ENCODE peak calls at places on chromosomes 1 and 21, in six cellular contexts. S is CD4-positive, alpha-beta T cell; B is A549; V is tibial artery; L is uterus; W is PC-9. O is an unnamed sample.

GRCh38 chr1:37292789-37293188 is 181.6 kb upstream of the ZC3H12A start:
- DNase-seq in W (no peak), B (no peak), S (no peak), L (no peak), V (no peak), O (no peak)

GRCh38 chr1:193545171-193545570 is 358.8 kb upstream of the B3GALT2 start:
- DNase-seq in S (no peak), W (no peak), V (no peak), B (no peak), L (no peak), O (no peak)

GRCh38 chr1:206583461-206584264 is 28.6 kb downstream of the EIF2D start:
- DNase-seq in B (peak), W (peak), V (peak), L (peak), S (peak), O (peak)

GRCh38 chr21:43020771-43021170 is 46.4 kb downstream of the PKNOX1 start:
- DNase-seq in V (no peak), S (no peak), L (no peak), B (no peak), W (no peak), O (no peak)

GRCh38 chr1:26111530-26112406 is at the start of gene PDIK1L:
- DNase-seq in W (peak), S (peak), B (peak), L (peak), V (peak), O (peak)

GRCh38 chr1:226990133-226990716 is 50.1 kb downstream of the COQ8A start:
- DNase-seq in S (no peak), B (no peak), V (no peak), W (no peak), L (no peak), O (no peak)

GRCh38 chr21:33419538-33420123 is 16.4 kb downstream of the IFNGR2 start:
- DNase-seq in L (no peak), W (peak), B (peak), V (peak), S (no peak), O (peak)

GRCh38 chr1:227771771-227772170 is 36.5 kb downstream of the SNAP47 start:
- DNase-seq in V (no peak), B (no peak), S (no peak), L (no peak), W (no peak), O (no peak)

GRCh38 chr1:12477936-12478611 is 139.9 kb downstream of the DHRS3 start:
- DNase-seq in V (peak), S (no peak), L (peak), W (peak), B (peak), O (peak)

GRCh38 chr1:55958498-55958897 is 620.9 kb downstream of the PLPP3 start:
- DNase-seq in B (no peak), L (no peak), W (no peak), S (no peak), V (no peak), O (no peak)

DNA sequence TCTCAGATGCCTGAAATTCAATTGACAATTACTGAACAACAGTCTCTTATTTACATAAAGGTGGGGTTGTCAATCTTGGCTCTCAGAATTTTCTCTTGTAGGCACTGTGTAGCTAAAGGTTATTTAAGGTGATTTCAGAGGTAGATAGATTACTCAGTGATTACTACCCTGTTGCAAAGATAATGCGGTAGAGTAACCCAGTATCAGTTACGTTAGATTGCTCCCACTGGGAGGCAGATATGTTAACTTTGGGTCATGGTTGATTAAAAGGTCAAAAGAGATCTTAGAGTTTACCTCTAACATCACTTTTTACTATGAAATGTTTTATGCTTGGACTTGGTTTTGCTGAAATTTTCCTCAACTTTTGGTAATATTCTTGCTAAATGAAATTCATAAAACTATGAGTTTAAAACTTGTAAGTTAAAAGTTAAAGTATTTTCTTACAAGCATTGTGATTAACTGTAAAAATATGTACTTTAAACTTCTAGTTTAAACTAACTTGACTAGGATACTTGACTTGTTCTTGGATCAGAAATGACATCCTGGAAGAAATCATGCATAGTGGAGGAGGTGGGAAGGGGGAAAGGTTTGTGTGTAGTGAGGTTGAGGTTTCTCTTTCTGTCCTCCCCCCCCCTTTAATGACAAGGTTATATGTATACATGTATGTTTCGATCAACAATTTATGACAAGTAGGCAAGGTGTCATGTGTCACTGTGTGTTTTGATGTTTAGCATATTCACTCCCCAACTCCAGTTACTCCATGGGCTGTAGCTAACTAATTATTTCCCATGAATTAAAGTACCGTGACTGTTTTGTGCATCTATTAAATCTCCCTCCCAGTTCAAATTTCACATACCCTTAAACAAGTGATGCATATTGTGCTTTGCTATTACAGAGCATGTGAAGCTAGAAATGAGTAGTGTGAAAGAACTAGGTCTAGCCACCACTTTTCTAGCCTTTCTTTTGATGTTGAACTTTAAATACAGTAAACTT is 2.9 kb downstream of the LAMC1 start:
- DNase-seq in V (no peak), B (no peak), S (no peak), L (no peak), W (peak), O (peak)
- TF ChIP-seq CTCF in V (no peak), B (no peak), S (no peak), L (no peak), W (no peak), O (no peak)

GRCh38 chr1:234683127-234683855 is 73.3 kb upstream of the IRF2BP2 start:
- DNase-seq in L (no peak), V (no peak), B (no peak), W (no peak), S (no peak), O (no peak)
- H3K27ac ChIP-seq in L (peak), V (no peak), B (peak), W (peak), S (no peak), O (no peak)

GRCh38 chr1:182064611-182065010 is 3.1 kb upstream of the ZNF648 start:
- DNase-seq in L (no peak), V (no peak), B (no peak), W (no peak), S (no peak), O (no peak)
- TF ChIP-seq CTCF in L (no peak), V (no peak), B (no peak), W (no peak), S (no peak), O (no peak)

DNA sequence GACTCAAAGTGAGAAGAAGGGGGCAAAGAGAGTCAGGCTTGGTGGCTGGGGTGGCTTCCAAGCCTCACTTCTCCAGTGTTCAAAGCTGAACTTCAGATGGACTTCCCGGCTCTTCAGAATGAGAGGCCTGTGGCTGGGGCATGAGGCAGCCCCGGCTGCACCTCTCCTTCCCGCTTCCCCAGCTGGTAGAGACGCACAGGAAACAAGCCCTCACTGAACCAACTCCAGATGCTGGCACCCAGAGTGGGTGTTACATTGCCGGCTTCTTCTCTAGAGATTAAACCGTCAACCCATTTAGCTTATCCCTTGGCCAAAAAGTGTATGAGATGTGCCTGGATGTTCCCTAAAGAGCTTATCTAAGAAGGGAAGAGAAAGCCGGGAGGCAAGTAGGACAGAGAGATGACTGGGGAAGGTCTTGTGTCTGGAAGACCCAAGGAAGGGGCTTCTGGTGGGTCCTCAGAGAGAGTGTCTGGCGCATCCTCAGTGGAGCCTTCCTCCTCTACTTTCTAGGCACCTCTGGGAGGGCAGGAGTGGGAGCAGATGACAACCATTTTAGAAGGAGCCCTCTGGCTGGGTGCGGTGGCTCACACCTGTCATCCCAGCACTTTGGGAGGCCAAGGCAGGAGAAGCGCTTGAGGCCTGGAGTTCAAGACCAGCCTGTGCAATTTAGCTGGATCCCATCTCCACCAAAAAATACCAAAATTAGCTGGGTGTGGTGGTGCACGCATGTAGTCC is 2.0 kb downstream of the ADAMTSL4 start:
- DNase-seq in L (no peak), V (no peak), B (no peak), S (no peak), W (no peak), O (no peak)
- H3K27ac ChIP-seq in L (peak), V (peak), B (peak), S (no peak), W (peak), O (no peak)

GRCh38 chr21:14560555-14560954 is 14.4 kb upstream of the SAMSN1 start:
- DNase-seq in W (no peak), L (no peak), B (no peak), V (no peak), S (no peak), O (no peak)
- TF ChIP-seq CTCF in W (no peak), L (no peak), B (no peak), V (no peak), S (no peak), O (no peak)

GRCh38 chr1:3821934-3822307 is 25.6 kb upstream of the LRRC47 start:
- DNase-seq in B (no peak), S (no peak), W (no peak), L (no peak), V (no peak), O (no peak)
- H3K27ac ChIP-seq in B (no peak), S (no peak), W (no peak), L (no peak), V (no peak), O (no peak)

DNA sequence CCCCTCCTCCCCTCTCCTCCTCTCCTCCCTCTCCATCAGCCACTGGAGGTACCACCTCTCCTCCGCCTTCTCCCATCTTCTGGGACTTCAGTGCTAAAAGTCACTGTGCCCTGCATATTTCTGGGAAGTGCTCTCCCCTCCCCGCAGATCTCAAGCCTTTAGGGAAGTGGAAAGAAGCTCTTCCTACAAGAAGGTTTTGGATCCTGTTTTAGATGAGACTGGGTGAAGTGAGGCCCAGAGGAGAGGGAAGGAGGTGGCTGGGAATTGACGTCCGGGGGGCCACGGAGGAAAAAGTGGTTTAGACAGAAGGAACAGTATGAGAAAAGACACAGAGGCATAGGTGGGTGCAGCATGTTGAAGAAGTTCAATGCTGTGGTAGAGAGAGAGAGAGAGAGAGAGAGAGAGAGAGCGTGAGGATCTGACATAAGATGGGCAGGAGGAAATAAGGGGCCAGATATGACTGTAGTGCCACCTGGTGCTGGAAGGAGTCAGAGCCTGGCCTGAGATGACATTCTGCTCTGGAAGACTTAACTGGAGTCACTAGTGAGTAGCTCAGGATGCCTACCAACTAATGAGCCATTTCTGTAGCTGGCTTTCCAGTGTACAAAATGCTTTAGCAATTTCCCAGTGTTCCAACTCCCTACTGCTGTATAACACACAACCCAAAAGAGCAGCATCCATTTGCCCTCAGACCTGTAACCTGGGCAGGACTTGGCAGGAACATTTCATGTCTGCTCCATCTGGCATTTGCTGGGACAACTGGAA is 16.7 kb upstream of the ZSCAN20 start:
- DNase-seq in V (peak), B (peak), L (peak), S (peak), W (peak), O (peak)
- TF ChIP-seq CTCF in V (peak), B (peak), L (peak), S (no peak), W (peak), O (peak)

GRCh38 chr1:183472488-183473285 is at the start of gene SMG7:
- DNase-seq in B (no peak), W (no peak), V (peak), S (peak), L (peak), O (peak)
- H3K27ac ChIP-seq in B (peak), W (peak), V (peak), S (peak), L (peak), O (peak)

GRCh38 chr1:2384941-2385481 is 6.3 kb downstream of the MORN1 start:
- DNase-seq in B (no peak), S (no peak), L (no peak), W (no peak), V (peak), O (no peak)
- TF ChIP-seq CTCF in B (no peak), S (no peak), L (no peak), W (no peak), V (no peak), O (no peak)

GRCh38 chr1:2231667-2232254 is 3.6 kb downstream of the SKI start:
- DNase-seq in B (peak), L (peak), W (peak), S (peak), V (peak), O (peak)
- H3K27ac ChIP-seq in B (peak), L (peak), W (no peak), S (peak), V (peak), O (peak)